ENCODE peak calls at places on chromosomes 2 and 18, in six cellular contexts. One of them, this sample, is unnamed.

GRCh38 chr2:225566798-225567197 is 167.3 kb downstream of the NYAP2 start:
- DNase-seq in GM23338: no peak
- DNase-seq in WTC11: no peak
- DNase-seq in HepG2: no peak
- DNase-seq in K562: no peak
- DNase-seq in H1: no peak
- DNase-seq in this sample: no peak

GRCh38 chr2:98461650-98462049 is 17.0 kb downstream of the INPP4A start:
- DNase-seq in GM23338: no peak
- DNase-seq in WTC11: no peak
- DNase-seq in HepG2: no peak
- DNase-seq in K562: no peak
- DNase-seq in H1: no peak
- DNase-seq in this sample: no peak

GRCh38 chr2:71943238-71944182 is 204.2 kb downstream of the CYP26B1 start:
- DNase-seq in GM23338: no peak
- DNase-seq in WTC11: no peak
- DNase-seq in HepG2: no peak
- DNase-seq in K562: no peak
- DNase-seq in H1: peak; percentile 43
- DNase-seq in this sample: no peak

GRCh38 chr18:12046046-12046750 is 47.4 kb upstream of the ANKRD62 start:
- DNase-seq in GM23338: no peak
- DNase-seq in WTC11: no peak
- DNase-seq in HepG2: peak; percentile 21
- DNase-seq in K562: no peak
- DNase-seq in H1: no peak
- DNase-seq in this sample: no peak

GRCh38 chr18:10015941-10016819 is 102.4 kb downstream of the VAPA start:
- DNase-seq in GM23338: peak; percentile 21
- DNase-seq in WTC11: no peak
- DNase-seq in HepG2: no peak
- DNase-seq in K562: no peak
- DNase-seq in H1: no peak
- DNase-seq in this sample: no peak

GRCh38 chr2:228318218-228318617 is 136.7 kb upstream of the SPHKAP start:
- DNase-seq in GM23338: peak; percentile 82
- DNase-seq in WTC11: peak; percentile 66
- DNase-seq in HepG2: peak; percentile 12
- DNase-seq in K562: no peak
- DNase-seq in H1: peak; percentile 69
- DNase-seq in this sample: no peak

GRCh38 chr2:84805250-84805917 is 75.5 kb downstream of the TRABD2A start:
- DNase-seq in GM23338: no peak
- DNase-seq in WTC11: no peak
- DNase-seq in HepG2: no peak
- DNase-seq in K562: no peak
- DNase-seq in H1: no peak
- DNase-seq in this sample: no peak

GRCh38 chr2:47076586-47077441 is 78.3 kb downstream of the STPG4 start:
- DNase-seq in GM23338: no peak
- DNase-seq in WTC11: no peak
- DNase-seq in HepG2: peak; percentile 100
- DNase-seq in K562: no peak
- DNase-seq in H1: no peak
- DNase-seq in this sample: no peak

GRCh38 chr2:233542507-233542906 is 24.1 kb downstream of the USP40 start:
- DNase-seq in GM23338: no peak
- DNase-seq in WTC11: no peak
- DNase-seq in HepG2: no peak
- DNase-seq in K562: no peak
- DNase-seq in H1: no peak
- DNase-seq in this sample: no peak

GRCh38 chr18:9696112-9696511 is 12.0 kb upstream of the RAB31 start:
- DNase-seq in GM23338: no peak
- DNase-seq in WTC11: no peak
- DNase-seq in HepG2: no peak
- DNase-seq in K562: no peak
- DNase-seq in H1: no peak
- DNase-seq in this sample: no peak

GRCh38 chr2:199868431-199869226 is 17.6 kb upstream of the FTCDNL1 start:
- DNase-seq in GM23338: no peak
- DNase-seq in WTC11: no peak
- DNase-seq in HepG2: no peak
- DNase-seq in K562: no peak
- DNase-seq in H1: no peak
- DNase-seq in this sample: no peak

GRCh38 chr2:20728114-20728758 is 61.3 kb downstream of the GDF7 start:
- DNase-seq in GM23338: no peak
- DNase-seq in WTC11: no peak
- DNase-seq in HepG2: peak; percentile 91
- DNase-seq in K562: no peak
- DNase-seq in H1: no peak
- DNase-seq in this sample: no peak

GRCh38 chr18:3230401-3231334 is 10.9 kb upstream of the MYOM1 start:
- DNase-seq in GM23338: peak; percentile 51
- DNase-seq in WTC11: no peak
- DNase-seq in HepG2: no peak
- DNase-seq in K562: peak; percentile 48
- DNase-seq in H1: no peak
- DNase-seq in this sample: no peak

GRCh38 chr2:180203972-180204371 is 196.9 kb upstream of the CWC22 start:
- DNase-seq in GM23338: no peak
- DNase-seq in WTC11: no peak
- DNase-seq in HepG2: no peak
- DNase-seq in K562: no peak
- DNase-seq in H1: no peak
- DNase-seq in this sample: no peak

GRCh38 chr18:48138660-48139426 is 208.4 kb upstream of the SMAD2 start:
- DNase-seq in GM23338: peak; percentile 23
- DNase-seq in WTC11: no peak
- DNase-seq in HepG2: no peak
- DNase-seq in K562: no peak
- DNase-seq in H1: no peak
- DNase-seq in this sample: no peak

GRCh38 chr2:35714883-35715282 is 640.7 kb upstream of the CRIM1 start:
- DNase-seq in GM23338: no peak
- DNase-seq in WTC11: no peak
- DNase-seq in HepG2: no peak
- DNase-seq in K562: no peak
- DNase-seq in H1: no peak
- DNase-seq in this sample: no peak

GRCh38 chr18:48202899-48203260 is 206.3 kb downstream of the ZBTB7C start:
- DNase-seq in GM23338: no peak
- DNase-seq in WTC11: no peak
- DNase-seq in HepG2: no peak
- DNase-seq in K562: no peak
- DNase-seq in H1: no peak
- DNase-seq in this sample: no peak

GRCh38 chr2:14632133-14632936 is at the start of gene LRATD1:
- DNase-seq in GM23338: peak; percentile 97
- DNase-seq in WTC11: peak; percentile 93
- DNase-seq in HepG2: peak; percentile 50
- DNase-seq in K562: peak; percentile 66
- DNase-seq in H1: peak; percentile 89
- DNase-seq in this sample: no peak

GRCh38 chr2:216730871-216731270 is 35.5 kb upstream of the IGFBP5 start:
- DNase-seq in GM23338: no peak
- DNase-seq in WTC11: no peak
- DNase-seq in HepG2: no peak
- DNase-seq in K562: no peak
- DNase-seq in H1: no peak
- DNase-seq in this sample: no peak

GRCh38 chr2:56199492-56199891 is 15.7 kb downstream of the CCDC85A start:
- DNase-seq in GM23338: no peak
- DNase-seq in WTC11: no peak
- DNase-seq in HepG2: no peak
- DNase-seq in K562: no peak
- DNase-seq in H1: no peak
- DNase-seq in this sample: no peak

GRCh38 chr2:37993135-37993534 is 68.0 kb downstream of the RMDN2 start:
- DNase-seq in GM23338: peak; percentile 5
- DNase-seq in WTC11: no peak
- DNase-seq in HepG2: no peak
- DNase-seq in K562: no peak
- DNase-seq in H1: no peak
- DNase-seq in this sample: no peak

GRCh38 chr2:86787701-86788100 is 3.0 kb downstream of the CD8A start:
- DNase-seq in GM23338: no peak
- DNase-seq in WTC11: no peak
- DNase-seq in HepG2: no peak
- DNase-seq in K562: no peak
- DNase-seq in H1: no peak
- DNase-seq in this sample: no peak

GRCh38 chr18:70195014-70195614 is 10.4 kb downstream of the RTTN start:
- DNase-seq in GM23338: no peak
- DNase-seq in WTC11: no peak
- DNase-seq in HepG2: no peak
- DNase-seq in K562: no peak
- DNase-seq in H1: no peak
- DNase-seq in this sample: peak; percentile 62

GRCh38 chr18:35609236-35609635 is 27.7 kb downstream of the GALNT1 start:
- DNase-seq in GM23338: no peak
- DNase-seq in WTC11: no peak
- DNase-seq in HepG2: no peak
- DNase-seq in K562: no peak
- DNase-seq in H1: no peak
- DNase-seq in this sample: no peak
- TF ChIP-seq CREB1 in GM23338: no peak
- TF ChIP-seq CREB1 in WTC11: no peak
- TF ChIP-seq CREB1 in HepG2: no peak
- TF ChIP-seq CREB1 in K562: no peak
- TF ChIP-seq CREB1 in H1: no peak
- TF ChIP-seq CREB1 in this sample: no peak

DNA sequence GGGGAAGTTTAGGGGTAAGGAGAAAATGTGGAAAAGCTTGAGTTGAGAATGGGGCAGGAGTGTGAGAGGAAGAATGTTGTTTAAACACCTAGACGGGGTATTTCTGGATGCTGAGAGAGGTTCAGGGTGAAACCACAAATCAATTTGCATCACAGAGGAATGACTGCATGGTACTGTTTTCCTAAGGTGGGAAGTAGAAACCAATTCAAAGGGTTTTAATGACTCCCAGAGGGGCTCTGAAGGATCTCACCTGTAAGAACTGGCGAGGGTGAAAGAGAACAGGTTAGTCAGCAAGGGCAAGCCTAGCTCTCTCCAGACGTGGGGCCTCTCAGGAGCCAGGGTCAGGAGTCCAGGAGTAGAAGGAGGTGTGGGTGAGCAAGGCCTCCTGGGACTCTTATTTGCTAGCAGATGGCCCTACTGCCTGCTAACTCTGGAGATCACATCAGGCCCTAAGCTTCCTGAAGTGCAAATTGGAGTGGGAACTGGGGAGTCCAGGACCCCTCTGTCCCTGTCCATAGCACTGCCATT is 133.0 kb upstream of the CELF4 start:
- DNase-seq in GM23338: peak; percentile 60
- DNase-seq in WTC11: peak; percentile 13
- DNase-seq in HepG2: no peak
- DNase-seq in K562: no peak
- DNase-seq in H1: peak; percentile 44
- DNase-seq in this sample: no peak
- TF ChIP-seq CREB1 in GM23338: no peak
- TF ChIP-seq CREB1 in WTC11: no peak
- TF ChIP-seq CREB1 in HepG2: no peak
- TF ChIP-seq CREB1 in K562: no peak
- TF ChIP-seq CREB1 in H1: no peak
- TF ChIP-seq CREB1 in this sample: no peak

GRCh38 chr2:30662268-30663131 is 144.7 kb downstream of the CAPN13 start:
- DNase-seq in GM23338: no peak
- DNase-seq in WTC11: no peak
- DNase-seq in HepG2: no peak
- DNase-seq in K562: no peak
- DNase-seq in H1: peak; percentile 16
- DNase-seq in this sample: no peak
- TF ChIP-seq CREB1 in GM23338: no peak
- TF ChIP-seq CREB1 in WTC11: no peak
- TF ChIP-seq CREB1 in HepG2: no peak
- TF ChIP-seq CREB1 in K562: no peak
- TF ChIP-seq CREB1 in H1: no peak
- TF ChIP-seq CREB1 in this sample: no peak

GRCh38 chr2:134466141-134466540 is 212.3 kb downstream of the MGAT5 start:
- DNase-seq in GM23338: peak; percentile 75
- DNase-seq in WTC11: peak; percentile 61
- DNase-seq in HepG2: peak; percentile 66
- DNase-seq in K562: peak; percentile 41
- DNase-seq in H1: peak; percentile 68
- DNase-seq in this sample: peak; percentile 11
- TF ChIP-seq CREB1 in GM23338: no peak
- TF ChIP-seq CREB1 in WTC11: no peak
- TF ChIP-seq CREB1 in HepG2: no peak
- TF ChIP-seq CREB1 in K562: no peak
- TF ChIP-seq CREB1 in H1: no peak
- TF ChIP-seq CREB1 in this sample: no peak

GRCh38 chr2:159867557-159868330 is 69.7 kb upstream of the CD302 start:
- DNase-seq in GM23338: no peak
- DNase-seq in WTC11: no peak
- DNase-seq in HepG2: no peak
- DNase-seq in K562: no peak
- DNase-seq in H1: no peak
- DNase-seq in this sample: no peak
- TF ChIP-seq CREB1 in GM23338: no peak
- TF ChIP-seq CREB1 in WTC11: no peak
- TF ChIP-seq CREB1 in HepG2: no peak
- TF ChIP-seq CREB1 in K562: no peak
- TF ChIP-seq CREB1 in H1: no peak
- TF ChIP-seq CREB1 in this sample: no peak

This sample was measured in GM12878.